ENCODE peak calls at places on chromosomes 2 and 18, in nine cellular contexts. One of them, this sample, is unnamed.
A peak's percentile ranks its signal among the peaks of the same experiment; 100 is the strongest.

GRCh38 chr2:27306657-27307544 is 1.3 kb downstream of the UCN start:
- DNase-seq in fibroblast of pulmonary artery: no peak
- DNase-seq in Calu3: no peak
- DNase-seq in tibial artery: no peak
- DNase-seq in esophagus squamous epithelium: no peak
- DNase-seq in pancreas: peak; percentile 61
- DNase-seq in WTC11: peak; percentile 53
- DNase-seq in coronary artery: no peak
- DNase-seq in heart right ventricle: no peak
- DNase-seq in this sample: no peak

GRCh38 chr2:179574061-179574519 is 287.3 kb downstream of the ZNF385B start:
- DNase-seq in fibroblast of pulmonary artery: no peak
- DNase-seq in Calu3: no peak
- DNase-seq in tibial artery: no peak
- DNase-seq in esophagus squamous epithelium: no peak
- DNase-seq in pancreas: no peak
- DNase-seq in WTC11: no peak
- DNase-seq in coronary artery: no peak
- DNase-seq in heart right ventricle: no peak
- DNase-seq in this sample: no peak

GRCh38 chr18:23263551-23264235 is 128.4 kb downstream of the CABLES1 start:
- DNase-seq in fibroblast of pulmonary artery: no peak
- DNase-seq in Calu3: no peak
- DNase-seq in tibial artery: no peak
- DNase-seq in esophagus squamous epithelium: no peak
- DNase-seq in pancreas: no peak
- DNase-seq in WTC11: no peak
- DNase-seq in coronary artery: no peak
- DNase-seq in heart right ventricle: no peak
- DNase-seq in this sample: no peak

GRCh38 chr2:182911813-182912517 is 45.5 kb upstream of the FRZB start:
- DNase-seq in fibroblast of pulmonary artery: no peak
- DNase-seq in Calu3: no peak
- DNase-seq in tibial artery: no peak
- DNase-seq in esophagus squamous epithelium: no peak
- DNase-seq in pancreas: no peak
- DNase-seq in WTC11: no peak
- DNase-seq in coronary artery: no peak
- DNase-seq in heart right ventricle: no peak
- DNase-seq in this sample: no peak

GRCh38 chr18:53838796-53839195 is 385.7 kb downstream of the MBD2 start:
- DNase-seq in fibroblast of pulmonary artery: no peak
- DNase-seq in Calu3: no peak
- DNase-seq in tibial artery: no peak
- DNase-seq in esophagus squamous epithelium: no peak
- DNase-seq in pancreas: no peak
- DNase-seq in WTC11: no peak
- DNase-seq in coronary artery: no peak
- DNase-seq in heart right ventricle: no peak
- DNase-seq in this sample: no peak

GRCh38 chr2:202251494-202251893 is 13.1 kb upstream of the SUMO1 start:
- DNase-seq in fibroblast of pulmonary artery: peak; percentile 81
- DNase-seq in Calu3: no peak
- DNase-seq in tibial artery: no peak
- DNase-seq in esophagus squamous epithelium: no peak
- DNase-seq in pancreas: no peak
- DNase-seq in WTC11: no peak
- DNase-seq in coronary artery: no peak
- DNase-seq in heart right ventricle: peak; percentile 7
- DNase-seq in this sample: no peak

GRCh38 chr2:8566788-8567468 is 114.9 kb upstream of the ID2 start:
- DNase-seq in fibroblast of pulmonary artery: no peak
- DNase-seq in Calu3: no peak
- DNase-seq in tibial artery: no peak
- DNase-seq in esophagus squamous epithelium: no peak
- DNase-seq in pancreas: no peak
- DNase-seq in WTC11: no peak
- DNase-seq in coronary artery: no peak
- DNase-seq in heart right ventricle: no peak
- DNase-seq in this sample: no peak

GRCh38 chr18:2538844-2539243 is 32.5 kb downstream of the METTL4 start:
- DNase-seq in fibroblast of pulmonary artery: peak; percentile 16
- DNase-seq in Calu3: no peak
- DNase-seq in tibial artery: no peak
- DNase-seq in esophagus squamous epithelium: no peak
- DNase-seq in pancreas: no peak
- DNase-seq in WTC11: no peak
- DNase-seq in coronary artery: no peak
- DNase-seq in heart right ventricle: no peak
- DNase-seq in this sample: no peak

GRCh38 chr2:182946949-182947348 is 80.5 kb upstream of the FRZB start:
- DNase-seq in fibroblast of pulmonary artery: peak; percentile 56
- DNase-seq in Calu3: no peak
- DNase-seq in tibial artery: no peak
- DNase-seq in esophagus squamous epithelium: no peak
- DNase-seq in pancreas: no peak
- DNase-seq in WTC11: no peak
- DNase-seq in coronary artery: no peak
- DNase-seq in heart right ventricle: no peak
- DNase-seq in this sample: no peak

GRCh38 chr2:46998551-46998950 is 82.9 kb upstream of the MCFD2 start:
- DNase-seq in fibroblast of pulmonary artery: no peak
- DNase-seq in Calu3: no peak
- DNase-seq in tibial artery: no peak
- DNase-seq in esophagus squamous epithelium: no peak
- DNase-seq in pancreas: no peak
- DNase-seq in WTC11: no peak
- DNase-seq in coronary artery: no peak
- DNase-seq in heart right ventricle: no peak
- DNase-seq in this sample: no peak

GRCh38 chr18:43486462-43486861 is 209.2 kb upstream of the SYT4 start:
- DNase-seq in fibroblast of pulmonary artery: no peak
- DNase-seq in Calu3: no peak
- DNase-seq in tibial artery: no peak
- DNase-seq in esophagus squamous epithelium: no peak
- DNase-seq in pancreas: no peak
- DNase-seq in WTC11: peak; percentile 31
- DNase-seq in coronary artery: no peak
- DNase-seq in heart right ventricle: no peak
- DNase-seq in this sample: no peak

GRCh38 chr2:239716536-239717318 is 308.4 kb downstream of the NDUFA10 start:
- DNase-seq in fibroblast of pulmonary artery: no peak
- DNase-seq in Calu3: no peak
- DNase-seq in tibial artery: no peak
- DNase-seq in esophagus squamous epithelium: no peak
- DNase-seq in pancreas: peak; percentile 37
- DNase-seq in WTC11: no peak
- DNase-seq in coronary artery: peak; percentile 68
- DNase-seq in heart right ventricle: peak; percentile 41
- DNase-seq in this sample: no peak

GRCh38 chr2:118752762-118753429 is 94.6 kb downstream of the EN1 start:
- DNase-seq in fibroblast of pulmonary artery: no peak
- DNase-seq in Calu3: no peak
- DNase-seq in tibial artery: no peak
- DNase-seq in esophagus squamous epithelium: no peak
- DNase-seq in pancreas: no peak
- DNase-seq in WTC11: no peak
- DNase-seq in coronary artery: no peak
- DNase-seq in heart right ventricle: no peak
- DNase-seq in this sample: no peak

GRCh38 chr18:63515279-63515678 is 26.9 kb upstream of the SERPINB12 start:
- DNase-seq in fibroblast of pulmonary artery: no peak
- DNase-seq in Calu3: no peak
- DNase-seq in tibial artery: no peak
- DNase-seq in esophagus squamous epithelium: no peak
- DNase-seq in pancreas: no peak
- DNase-seq in WTC11: no peak
- DNase-seq in coronary artery: no peak
- DNase-seq in heart right ventricle: no peak
- DNase-seq in this sample: no peak

GRCh38 chr18:63508634-63509033 is 31.9 kb downstream of the SERPINB5 start:
- DNase-seq in fibroblast of pulmonary artery: no peak
- DNase-seq in Calu3: no peak
- DNase-seq in tibial artery: no peak
- DNase-seq in esophagus squamous epithelium: no peak
- DNase-seq in pancreas: no peak
- DNase-seq in WTC11: no peak
- DNase-seq in coronary artery: no peak
- DNase-seq in heart right ventricle: no peak
- DNase-seq in this sample: no peak

GRCh38 chr18:63514326-63514725 is 27.8 kb upstream of the SERPINB12 start:
- DNase-seq in fibroblast of pulmonary artery: no peak
- DNase-seq in Calu3: no peak
- DNase-seq in tibial artery: no peak
- DNase-seq in esophagus squamous epithelium: no peak
- DNase-seq in pancreas: no peak
- DNase-seq in WTC11: no peak
- DNase-seq in coronary artery: no peak
- DNase-seq in heart right ventricle: no peak
- DNase-seq in this sample: no peak

GRCh38 chr18:63515799-63516198 is 26.4 kb upstream of the SERPINB12 start:
- DNase-seq in fibroblast of pulmonary artery: no peak
- DNase-seq in Calu3: no peak
- DNase-seq in tibial artery: no peak
- DNase-seq in esophagus squamous epithelium: no peak
- DNase-seq in pancreas: no peak
- DNase-seq in WTC11: no peak
- DNase-seq in coronary artery: no peak
- DNase-seq in heart right ventricle: no peak
- DNase-seq in this sample: no peak

DNA sequence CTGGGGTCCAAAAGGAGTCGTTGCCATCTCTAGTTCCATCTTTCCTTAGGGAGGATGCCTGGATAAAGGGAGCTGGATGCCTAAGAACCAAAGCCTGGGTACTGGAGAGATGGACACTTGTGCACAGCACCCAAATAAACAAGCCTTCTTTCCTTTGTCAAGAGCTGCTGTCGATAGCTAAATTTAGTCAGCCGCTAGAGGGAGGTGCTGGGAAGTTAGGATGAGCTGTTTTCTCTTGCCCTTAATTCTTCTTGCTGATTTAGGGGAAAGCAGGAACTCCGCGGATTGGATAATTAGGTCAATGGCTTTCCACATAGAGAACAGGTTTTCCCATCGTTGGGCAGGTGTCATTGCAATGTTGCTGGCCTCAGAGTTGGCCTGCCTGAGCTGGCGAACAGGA is 30.9 kb upstream of the SERPINB12 start:
- DNase-seq in fibroblast of pulmonary artery: peak; percentile 63
- DNase-seq in Calu3: peak; percentile 61
- DNase-seq in tibial artery: no peak
- DNase-seq in esophagus squamous epithelium: no peak
- DNase-seq in pancreas: no peak
- DNase-seq in WTC11: peak; percentile 65
- DNase-seq in coronary artery: no peak
- DNase-seq in heart right ventricle: peak; percentile 17
- DNase-seq in this sample: peak; percentile 65
- TF ChIP-seq CTCF in fibroblast of pulmonary artery: peak; percentile 78
- TF ChIP-seq CTCF in Calu3: peak; percentile 69
- TF ChIP-seq CTCF in tibial artery: peak; percentile 16
- TF ChIP-seq CTCF in esophagus squamous epithelium: peak; percentile 38
- TF ChIP-seq CTCF in pancreas: no peak
- TF ChIP-seq CTCF in WTC11: peak; percentile 40
- TF ChIP-seq CTCF in coronary artery: no peak
- TF ChIP-seq CTCF in heart right ventricle: peak; percentile 42
- TF ChIP-seq CTCF in this sample: peak; percentile 54

GRCh38 chr2:33134086-33134763 is 187.5 kb downstream of the LTBP1 start:
- DNase-seq in fibroblast of pulmonary artery: peak; percentile 98
- DNase-seq in Calu3: peak; percentile 20
- DNase-seq in tibial artery: peak; percentile 75
- DNase-seq in esophagus squamous epithelium: no peak
- DNase-seq in pancreas: no peak
- DNase-seq in WTC11: no peak
- DNase-seq in coronary artery: peak; percentile 93
- DNase-seq in heart right ventricle: peak; percentile 57
- DNase-seq in this sample: no peak
- TF ChIP-seq CTCF in fibroblast of pulmonary artery: peak; percentile 34
- TF ChIP-seq CTCF in Calu3: no peak
- TF ChIP-seq CTCF in tibial artery: no peak
- TF ChIP-seq CTCF in esophagus squamous epithelium: no peak
- TF ChIP-seq CTCF in pancreas: no peak
- TF ChIP-seq CTCF in WTC11: no peak
- TF ChIP-seq CTCF in coronary artery: no peak
- TF ChIP-seq CTCF in heart right ventricle: no peak
- TF ChIP-seq CTCF in this sample: no peak

DNA sequence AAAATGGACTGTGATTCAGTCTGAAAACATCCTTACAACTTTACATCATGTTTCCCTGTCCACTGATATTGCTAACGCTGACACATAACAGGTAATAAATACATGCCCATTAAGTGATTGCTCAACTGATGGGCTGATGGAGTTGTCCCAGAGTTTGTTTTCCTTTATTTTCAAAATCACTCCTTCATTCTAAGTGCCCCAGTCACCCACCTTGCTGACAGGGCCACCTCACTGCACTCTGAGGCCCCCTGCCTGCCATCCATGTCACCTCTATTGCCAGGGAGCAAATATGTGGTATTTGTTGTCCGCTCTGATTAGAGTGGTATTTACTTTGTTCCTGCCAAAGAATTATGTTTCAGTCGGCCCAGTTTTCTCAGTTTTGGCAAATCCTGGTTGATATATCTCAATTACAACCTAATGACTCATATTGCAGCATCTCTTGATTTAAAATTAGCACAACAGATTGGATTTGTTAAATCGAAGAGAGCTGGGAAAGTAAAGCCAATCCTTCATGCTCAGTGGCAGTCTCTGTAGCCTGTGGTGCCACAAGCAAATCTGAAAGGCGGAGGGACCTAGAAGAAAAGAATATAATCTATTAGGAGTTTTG is 105.1 kb downstream of the RDH14 start:
- DNase-seq in fibroblast of pulmonary artery: peak; percentile 59
- DNase-seq in Calu3: peak; percentile 21
- DNase-seq in tibial artery: no peak
- DNase-seq in esophagus squamous epithelium: no peak
- DNase-seq in pancreas: no peak
- DNase-seq in WTC11: peak; percentile 41
- DNase-seq in coronary artery: no peak
- DNase-seq in heart right ventricle: no peak
- DNase-seq in this sample: peak; percentile 7
- TF ChIP-seq CTCF in fibroblast of pulmonary artery: peak; percentile 46
- TF ChIP-seq CTCF in Calu3: no peak
- TF ChIP-seq CTCF in tibial artery: peak; percentile 27
- TF ChIP-seq CTCF in esophagus squamous epithelium: no peak
- TF ChIP-seq CTCF in pancreas: no peak
- TF ChIP-seq CTCF in WTC11: no peak
- TF ChIP-seq CTCF in coronary artery: no peak
- TF ChIP-seq CTCF in heart right ventricle: peak; percentile 13
- TF ChIP-seq CTCF in this sample: no peak

DNA sequence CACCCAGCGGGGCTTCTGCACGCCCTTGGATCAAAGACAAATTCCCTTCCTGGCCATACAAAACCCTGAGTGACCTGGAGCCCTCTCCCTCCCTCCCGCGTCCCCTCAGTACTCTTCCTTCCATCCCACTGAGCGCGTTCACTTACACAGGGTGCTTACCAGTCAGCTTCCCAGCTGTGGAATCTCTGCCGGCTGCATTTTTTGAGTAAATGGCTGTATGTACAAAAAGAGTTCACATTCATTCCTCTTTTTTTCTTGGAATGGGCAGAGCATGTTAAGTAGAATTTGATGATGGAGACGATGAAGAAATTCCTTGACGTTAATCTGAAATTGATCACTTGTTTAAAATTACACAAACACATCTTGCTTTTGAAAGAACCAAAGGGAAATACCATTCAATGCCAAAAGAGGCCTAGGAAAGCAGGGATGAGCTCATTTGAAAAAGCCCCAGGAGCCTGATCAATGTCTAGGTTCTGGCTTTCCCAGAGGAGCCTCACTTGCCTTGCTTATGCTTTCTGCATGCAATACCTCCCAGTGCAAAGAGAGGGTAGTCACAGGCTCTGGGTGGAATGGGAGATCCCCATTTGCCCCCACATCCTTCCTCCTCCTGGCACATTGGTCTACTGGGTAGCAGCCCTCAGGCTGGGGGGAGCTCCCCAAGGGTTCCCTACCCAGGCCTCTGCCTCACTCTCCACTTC is 12.2 kb upstream of the SMAD7 start:
- DNase-seq in fibroblast of pulmonary artery: peak; percentile 30
- DNase-seq in Calu3: no peak
- DNase-seq in tibial artery: no peak
- DNase-seq in esophagus squamous epithelium: no peak
- DNase-seq in pancreas: no peak
- DNase-seq in WTC11: no peak
- DNase-seq in coronary artery: peak; percentile 72
- DNase-seq in heart right ventricle: no peak
- DNase-seq in this sample: no peak
- TF ChIP-seq CTCF in fibroblast of pulmonary artery: no peak
- TF ChIP-seq CTCF in Calu3: no peak
- TF ChIP-seq CTCF in tibial artery: no peak
- TF ChIP-seq CTCF in esophagus squamous epithelium: no peak
- TF ChIP-seq CTCF in pancreas: no peak
- TF ChIP-seq CTCF in WTC11: no peak
- TF ChIP-seq CTCF in coronary artery: no peak
- TF ChIP-seq CTCF in heart right ventricle: no peak
- TF ChIP-seq CTCF in this sample: no peak

This sample was measured in endothelial cell.